ENCODE peak calls at places on chromosomes 3 and 15, in ten cellular contexts. One of them, this sample, is unnamed.

GRCh38 chr15:73568881-73569280 is 64.3 kb downstream of the NPTN start:
- DNase-seq in fibroblast of the conjunctiva: no peak
- DNase-seq in naive B cell: no peak
- DNase-seq in NCI-H1417: no peak
- DNase-seq in NCI-H2081: no peak
- DNase-seq in stimulated activated CD4-positive, alpha-beta T cell treated with anti-CD3 and anti-CD28 coated beads, TNF-alpha, amount 100 ng/mL, for 24 hours: no peak
- DNase-seq in cardiac muscle cell: no peak
- DNase-seq in progenitor cell of endocrine pancreas: no peak
- DNase-seq in naive thymus-derived CD4-positive, alpha-beta T cell: no peak
- DNase-seq in KBM-7: no peak
- DNase-seq in this sample: no peak

GRCh38 chr15:22786868-22787698 is 639 bp downstream of the NIPA1 start:
- DNase-seq in fibroblast of the conjunctiva: no peak
- DNase-seq in naive B cell: no peak
- DNase-seq in NCI-H1417: peak; percentile 74
- DNase-seq in NCI-H2081: peak; percentile 48
- DNase-seq in stimulated activated CD4-positive, alpha-beta T cell treated with anti-CD3 and anti-CD28 coated beads, TNF-alpha, amount 100 ng/mL, for 24 hours: peak; percentile 16
- DNase-seq in cardiac muscle cell: peak; percentile 29
- DNase-seq in progenitor cell of endocrine pancreas: peak; percentile 30
- DNase-seq in naive thymus-derived CD4-positive, alpha-beta T cell: peak; percentile 4
- DNase-seq in KBM-7: peak; percentile 49
- DNase-seq in this sample: peak; percentile 38

GRCh38 chr3:26622634-26623408 is at the start of gene LRRC3B:
- DNase-seq in fibroblast of the conjunctiva: no peak
- DNase-seq in naive B cell: no peak
- DNase-seq in NCI-H1417: peak; percentile 69
- DNase-seq in NCI-H2081: peak; percentile 5
- DNase-seq in stimulated activated CD4-positive, alpha-beta T cell treated with anti-CD3 and anti-CD28 coated beads, TNF-alpha, amount 100 ng/mL, for 24 hours: no peak
- DNase-seq in cardiac muscle cell: no peak
- DNase-seq in progenitor cell of endocrine pancreas: peak; percentile 30
- DNase-seq in naive thymus-derived CD4-positive, alpha-beta T cell: no peak
- DNase-seq in KBM-7: no peak
- DNase-seq in this sample: no peak

GRCh38 chr3:186940965-186941364 is 10.6 kb downstream of the ST6GAL1 start:
- DNase-seq in fibroblast of the conjunctiva: no peak
- DNase-seq in naive B cell: no peak
- DNase-seq in NCI-H1417: no peak
- DNase-seq in NCI-H2081: no peak
- DNase-seq in stimulated activated CD4-positive, alpha-beta T cell treated with anti-CD3 and anti-CD28 coated beads, TNF-alpha, amount 100 ng/mL, for 24 hours: no peak
- DNase-seq in cardiac muscle cell: no peak
- DNase-seq in progenitor cell of endocrine pancreas: no peak
- DNase-seq in naive thymus-derived CD4-positive, alpha-beta T cell: no peak
- DNase-seq in KBM-7: no peak
- DNase-seq in this sample: no peak

GRCh38 chr15:48641416-48641815 is 4.1 kb downstream of the FBN1 start:
- DNase-seq in fibroblast of the conjunctiva: peak; percentile 57
- DNase-seq in naive B cell: no peak
- DNase-seq in NCI-H1417: peak; percentile 24
- DNase-seq in NCI-H2081: no peak
- DNase-seq in stimulated activated CD4-positive, alpha-beta T cell treated with anti-CD3 and anti-CD28 coated beads, TNF-alpha, amount 100 ng/mL, for 24 hours: no peak
- DNase-seq in cardiac muscle cell: peak; percentile 56
- DNase-seq in progenitor cell of endocrine pancreas: no peak
- DNase-seq in naive thymus-derived CD4-positive, alpha-beta T cell: no peak
- DNase-seq in KBM-7: peak; percentile 6
- DNase-seq in this sample: peak; percentile 25

GRCh38 chr15:36109943-36110658 is 469.3 kb upstream of the CDIN1 start:
- DNase-seq in fibroblast of the conjunctiva: peak; percentile 5
- DNase-seq in naive B cell: no peak
- DNase-seq in NCI-H1417: no peak
- DNase-seq in NCI-H2081: no peak
- DNase-seq in stimulated activated CD4-positive, alpha-beta T cell treated with anti-CD3 and anti-CD28 coated beads, TNF-alpha, amount 100 ng/mL, for 24 hours: no peak
- DNase-seq in cardiac muscle cell: peak; percentile 44
- DNase-seq in progenitor cell of endocrine pancreas: no peak
- DNase-seq in naive thymus-derived CD4-positive, alpha-beta T cell: no peak
- DNase-seq in KBM-7: no peak
- DNase-seq in this sample: peak; percentile 15

GRCh38 chr3:115784739-115785571 is 161.6 kb downstream of the GAP43 start:
- DNase-seq in fibroblast of the conjunctiva: peak; percentile 51
- DNase-seq in naive B cell: peak; percentile 3
- DNase-seq in NCI-H1417: peak; percentile 67
- DNase-seq in NCI-H2081: no peak
- DNase-seq in stimulated activated CD4-positive, alpha-beta T cell treated with anti-CD3 and anti-CD28 coated beads, TNF-alpha, amount 100 ng/mL, for 24 hours: no peak
- DNase-seq in cardiac muscle cell: no peak
- DNase-seq in progenitor cell of endocrine pancreas: no peak
- DNase-seq in naive thymus-derived CD4-positive, alpha-beta T cell: no peak
- DNase-seq in KBM-7: no peak
- DNase-seq in this sample: no peak

GRCh38 chr15:57485869-57486268 is 105.8 kb upstream of the MYZAP start:
- DNase-seq in fibroblast of the conjunctiva: peak; percentile 10
- DNase-seq in naive B cell: no peak
- DNase-seq in NCI-H1417: no peak
- DNase-seq in NCI-H2081: no peak
- DNase-seq in stimulated activated CD4-positive, alpha-beta T cell treated with anti-CD3 and anti-CD28 coated beads, TNF-alpha, amount 100 ng/mL, for 24 hours: no peak
- DNase-seq in cardiac muscle cell: peak; percentile 72
- DNase-seq in progenitor cell of endocrine pancreas: no peak
- DNase-seq in naive thymus-derived CD4-positive, alpha-beta T cell: no peak
- DNase-seq in KBM-7: no peak
- DNase-seq in this sample: peak; percentile 98

GRCh38 chr3:1082024-1082633 is 10.7 kb upstream of the CNTN6 start:
- DNase-seq in fibroblast of the conjunctiva: peak; percentile 58
- DNase-seq in naive B cell: no peak
- DNase-seq in NCI-H1417: peak; percentile 72
- DNase-seq in NCI-H2081: peak; percentile 55
- DNase-seq in stimulated activated CD4-positive, alpha-beta T cell treated with anti-CD3 and anti-CD28 coated beads, TNF-alpha, amount 100 ng/mL, for 24 hours: no peak
- DNase-seq in cardiac muscle cell: peak; percentile 48
- DNase-seq in progenitor cell of endocrine pancreas: peak; percentile 22
- DNase-seq in naive thymus-derived CD4-positive, alpha-beta T cell: no peak
- DNase-seq in KBM-7: peak; percentile 35
- DNase-seq in this sample: no peak